ENCODE peak calls at places on chromosomes 4 and X, in four cellular contexts. One of them, this sample, is unnamed.

GRCh38 chr4:47017494-47017893 is 13.9 kb upstream of the GABRB1 start:
- DNase-seq in endodermal cell: no peak
- DNase-seq in endothelial cell of umbilical vein: no peak
- DNase-seq in prostate gland: no peak
- DNase-seq in this sample: no peak

GRCh38 chrX:38803609-38804480 is 2.6 kb downstream of the MID1IP1 start:
- DNase-seq in endothelial cell of umbilical vein: peak
- DNase-seq in endodermal cell: peak
- DNase-seq in prostate gland: peak
- DNase-seq in this sample: peak

GRCh38 chrX:124573458-124573857 is 227.1 kb downstream of the SH2D1A start:
- DNase-seq in endodermal cell: no peak
- DNase-seq in endothelial cell of umbilical vein: no peak
- DNase-seq in prostate gland: no peak
- DNase-seq in this sample: no peak

GRCh38 chrX:77434949-77435348 is 12.2 kb upstream of the FGF16 start:
- DNase-seq in endothelial cell of umbilical vein: no peak
- DNase-seq in prostate gland: no peak
- DNase-seq in endodermal cell: no peak
- DNase-seq in this sample: no peak

GRCh38 chrX:41666251-41666650 is 22.5 kb upstream of the GPR34 start:
- DNase-seq in endodermal cell: no peak
- DNase-seq in endothelial cell of umbilical vein: no peak
- DNase-seq in prostate gland: no peak
- DNase-seq in this sample: no peak

GRCh38 chrX:68083510-68083909 is 349.8 kb downstream of the OPHN1 start:
- DNase-seq in endodermal cell: no peak
- DNase-seq in prostate gland: no peak
- DNase-seq in endothelial cell of umbilical vein: no peak
- DNase-seq in this sample: no peak

GRCh38 chr4:141810038-141810701 is 173.8 kb downstream of the IL15 start:
- DNase-seq in endothelial cell of umbilical vein: no peak
- DNase-seq in endodermal cell: peak
- DNase-seq in prostate gland: no peak
- DNase-seq in this sample: no peak

GRCh38 chr4:37946503-37947179 is 13.6 kb upstream of the PTTG2 start:
- DNase-seq in endodermal cell: no peak
- DNase-seq in endothelial cell of umbilical vein: no peak
- DNase-seq in prostate gland: no peak
- DNase-seq in this sample: no peak

GRCh38 chr4:44916406-44916805 is 190.1 kb upstream of the GNPDA2 start:
- DNase-seq in prostate gland: no peak
- DNase-seq in endothelial cell of umbilical vein: no peak
- DNase-seq in endodermal cell: no peak
- DNase-seq in this sample: no peak

GRCh38 chr4:26763649-26764048 is 97.0 kb upstream of the STIM2 start:
- DNase-seq in endodermal cell: no peak
- DNase-seq in endothelial cell of umbilical vein: no peak
- DNase-seq in prostate gland: no peak
- DNase-seq in this sample: no peak

GRCh38 chr4:47278631-47279030 is 184.9 kb downstream of the COMMD8 start:
- DNase-seq in endodermal cell: no peak
- DNase-seq in endothelial cell of umbilical vein: no peak
- DNase-seq in prostate gland: no peak
- DNase-seq in this sample: no peak

GRCh38 chr4:26418850-26419249 is 71.4 kb downstream of the CCKAR start:
- DNase-seq in endothelial cell of umbilical vein: no peak
- DNase-seq in prostate gland: no peak
- DNase-seq in endodermal cell: no peak
- DNase-seq in this sample: no peak

GRCh38 chr4:26022346-26022891 is 108.4 kb downstream of the SMIM20 start:
- DNase-seq in endothelial cell of umbilical vein: peak
- DNase-seq in prostate gland: peak
- DNase-seq in endodermal cell: no peak
- DNase-seq in this sample: no peak

GRCh38 chr4:80173841-80174240 is 23.5 kb upstream of the PRDM8 start:
- DNase-seq in prostate gland: no peak
- DNase-seq in endodermal cell: no peak
- DNase-seq in endothelial cell of umbilical vein: no peak
- DNase-seq in this sample: no peak

GRCh38 chr4:78560296-78560963 is 8.9 kb downstream of the ANXA3 start:
- DNase-seq in endodermal cell: no peak
- DNase-seq in endothelial cell of umbilical vein: peak
- DNase-seq in prostate gland: no peak
- DNase-seq in this sample: no peak

GRCh38 chrX:13864264-13864663 is 47.4 kb upstream of the GPM6B start:
- DNase-seq in endodermal cell: no peak
- DNase-seq in endothelial cell of umbilical vein: no peak
- DNase-seq in prostate gland: no peak
- DNase-seq in this sample: no peak

GRCh38 chrX:7270018-7270417 is 122.1 kb upstream of the PUDP start:
- DNase-seq in endothelial cell of umbilical vein: no peak
- DNase-seq in endodermal cell: no peak
- DNase-seq in prostate gland: no peak
- DNase-seq in this sample: no peak

GRCh38 chrX:5595570-5595969 is 633.1 kb downstream of the NLGN4X start:
- DNase-seq in endodermal cell: no peak
- DNase-seq in prostate gland: no peak
- DNase-seq in endothelial cell of umbilical vein: no peak
- DNase-seq in this sample: no peak

GRCh38 chrX:81336455-81337144 is 134.7 kb downstream of the SH3BGRL start:
- DNase-seq in endothelial cell of umbilical vein: no peak
- DNase-seq in endodermal cell: no peak
- DNase-seq in prostate gland: no peak
- DNase-seq in this sample: no peak

GRCh38 chr4:19177616-19178015 is 1074.1 kb upstream of the SLIT2 start:
- DNase-seq in endothelial cell of umbilical vein: no peak
- DNase-seq in prostate gland: no peak
- DNase-seq in endodermal cell: no peak
- DNase-seq in this sample: no peak

GRCh38 chr4:123278755-123279154 is 117.8 kb upstream of the SPRY1 start:
- DNase-seq in endothelial cell of umbilical vein: no peak
- DNase-seq in endodermal cell: no peak
- DNase-seq in prostate gland: no peak
- DNase-seq in this sample: no peak

GRCh38 chrX:24026403-24026801 is 584 bp downstream of the KLHL15 start:
- DNase-seq in endothelial cell of umbilical vein: peak
- DNase-seq in endodermal cell: peak
- DNase-seq in prostate gland: no peak
- DNase-seq in this sample: no peak

GRCh38 chr4:164955107-164955805 is 22.2 kb downstream of the TRIM61 start:
- DNase-seq in endothelial cell of umbilical vein: no peak
- DNase-seq in prostate gland: no peak
- DNase-seq in endodermal cell: no peak
- DNase-seq in this sample: no peak

GRCh38 chr4:109786846-109787245 is 15.0 kb downstream of the CFI start:
- DNase-seq in endodermal cell: no peak
- DNase-seq in endothelial cell of umbilical vein: no peak
- DNase-seq in prostate gland: no peak
- DNase-seq in this sample: no peak

GRCh38 chr4:185305979-185306442 is 89.7 kb downstream of the LRP2BP start:
- DNase-seq in prostate gland: no peak
- DNase-seq in endothelial cell of umbilical vein: peak
- DNase-seq in endodermal cell: peak
- DNase-seq in this sample: no peak

GRCh38 chr4:113496698-113497097 is 264.8 kb downstream of the CAMK2D start:
- DNase-seq in endodermal cell: no peak
- DNase-seq in prostate gland: no peak
- DNase-seq in endothelial cell of umbilical vein: no peak
- DNase-seq in this sample: no peak

GRCh38 chr4:177163532-177163931 is 146.1 kb upstream of the NEIL3 start:
- DNase-seq in endothelial cell of umbilical vein: no peak
- DNase-seq in prostate gland: no peak
- DNase-seq in endodermal cell: no peak
- DNase-seq in this sample: no peak

GRCh38 chrX:155666741-155667140 is 54.0 kb upstream of the TMLHE start:
- DNase-seq in endodermal cell: no peak
- DNase-seq in endothelial cell of umbilical vein: no peak
- DNase-seq in prostate gland: no peak
- DNase-seq in this sample: no peak

GRCh38 chr4:26779674-26780073 is 81.0 kb upstream of the STIM2 start:
- DNase-seq in prostate gland: peak
- DNase-seq in endodermal cell: no peak
- DNase-seq in endothelial cell of umbilical vein: no peak
- DNase-seq in this sample: no peak

GRCh38 chrX:133698298-133698697 is 283.0 kb upstream of the GPC4 start:
- DNase-seq in prostate gland: no peak
- DNase-seq in endothelial cell of umbilical vein: no peak
- DNase-seq in endodermal cell: no peak
- DNase-seq in this sample: no peak

GRCh38 chr4:18366762-18367358 is 345.3 kb upstream of the LCORL start:
- DNase-seq in endodermal cell: peak
- DNase-seq in endothelial cell of umbilical vein: peak
- DNase-seq in prostate gland: no peak
- DNase-seq in this sample: no peak

GRCh38 chrX:44314855-44315254 is 28.6 kb downstream of the EFHC2 start:
- DNase-seq in endothelial cell of umbilical vein: no peak
- DNase-seq in prostate gland: no peak
- DNase-seq in endodermal cell: no peak
- DNase-seq in this sample: no peak

GRCh38 chr4:4384837-4385236 is 2.1 kb upstream of the NSG1 start:
- DNase-seq in endodermal cell: peak
- DNase-seq in prostate gland: no peak
- DNase-seq in endothelial cell of umbilical vein: no peak
- DNase-seq in this sample: no peak
- TF ChIP-seq CTCF in endodermal cell: peak
- TF ChIP-seq CTCF in prostate gland: peak
- TF ChIP-seq CTCF in endothelial cell of umbilical vein: peak
- TF ChIP-seq CTCF in this sample: peak

DNA sequence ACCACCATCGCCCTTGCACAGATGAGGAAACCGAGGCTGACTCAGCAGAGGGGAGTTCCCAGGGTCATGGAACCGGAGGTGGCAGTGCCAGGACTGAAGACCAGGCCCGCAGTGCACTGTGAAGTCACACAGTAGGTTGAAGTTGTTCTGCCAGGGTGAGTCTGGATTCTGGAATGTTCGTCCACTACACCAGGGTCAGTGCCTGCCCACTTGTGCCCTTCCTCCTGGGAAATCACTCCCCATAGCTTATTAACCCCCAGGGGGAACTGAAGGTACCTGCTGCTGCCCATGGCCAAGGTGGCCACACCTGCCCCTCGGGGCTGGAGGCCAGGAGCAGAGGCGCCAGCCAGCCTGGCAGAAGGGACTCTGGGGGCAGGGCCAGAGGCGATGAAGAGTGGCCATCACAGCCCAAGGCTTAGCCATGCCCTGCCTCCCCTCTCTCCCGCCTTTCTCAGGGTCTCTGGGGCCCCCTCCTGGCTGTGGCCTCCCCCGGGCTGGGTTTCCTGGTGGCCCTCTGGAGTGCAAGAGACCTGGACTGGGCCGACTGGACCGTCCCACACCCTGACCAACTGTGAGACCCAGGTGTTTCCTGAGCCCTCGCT is 15.1 kb upstream of the ABLIM2 start:
- DNase-seq in endothelial cell of umbilical vein: no peak
- DNase-seq in prostate gland: no peak
- DNase-seq in endodermal cell: peak
- DNase-seq in this sample: no peak
- TF ChIP-seq CTCF in endothelial cell of umbilical vein: no peak
- TF ChIP-seq CTCF in prostate gland: no peak
- TF ChIP-seq CTCF in endodermal cell: no peak
- TF ChIP-seq CTCF in this sample: no peak

DNA sequence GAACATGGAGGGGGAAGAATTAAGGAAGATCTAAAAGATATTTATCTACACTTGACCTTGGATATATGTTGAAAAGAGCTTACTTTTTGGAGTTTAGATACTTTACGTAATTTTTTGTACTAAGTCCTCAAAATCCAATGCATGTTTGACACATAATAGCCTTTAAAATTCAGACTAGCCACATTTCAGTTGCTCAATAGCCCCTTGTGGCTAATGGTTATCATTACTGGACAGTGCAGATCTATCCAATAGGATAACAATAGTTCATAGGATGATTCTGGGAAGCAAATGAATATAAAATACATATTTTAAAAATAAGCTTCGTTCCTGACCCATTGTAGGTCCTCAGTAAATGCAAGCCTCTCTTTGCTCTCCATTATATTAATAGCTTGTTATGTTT is 13.8 kb downstream of the AP1AR start:
- DNase-seq in endodermal cell: no peak
- DNase-seq in prostate gland: no peak
- DNase-seq in endothelial cell of umbilical vein: no peak
- DNase-seq in this sample: no peak
- TF ChIP-seq CTCF in endodermal cell: peak
- TF ChIP-seq CTCF in prostate gland: no peak
- TF ChIP-seq CTCF in endothelial cell of umbilical vein: no peak
- TF ChIP-seq CTCF in this sample: peak

GRCh38 chr4:186621959-186622553 is 66.7 kb upstream of the MTNR1A start:
- DNase-seq in prostate gland: no peak
- DNase-seq in endothelial cell of umbilical vein: no peak
- DNase-seq in endodermal cell: no peak
- DNase-seq in this sample: no peak
- TF ChIP-seq CTCF in prostate gland: no peak
- TF ChIP-seq CTCF in endothelial cell of umbilical vein: no peak
- TF ChIP-seq CTCF in endodermal cell: no peak
- TF ChIP-seq CTCF in this sample: no peak

DNA sequence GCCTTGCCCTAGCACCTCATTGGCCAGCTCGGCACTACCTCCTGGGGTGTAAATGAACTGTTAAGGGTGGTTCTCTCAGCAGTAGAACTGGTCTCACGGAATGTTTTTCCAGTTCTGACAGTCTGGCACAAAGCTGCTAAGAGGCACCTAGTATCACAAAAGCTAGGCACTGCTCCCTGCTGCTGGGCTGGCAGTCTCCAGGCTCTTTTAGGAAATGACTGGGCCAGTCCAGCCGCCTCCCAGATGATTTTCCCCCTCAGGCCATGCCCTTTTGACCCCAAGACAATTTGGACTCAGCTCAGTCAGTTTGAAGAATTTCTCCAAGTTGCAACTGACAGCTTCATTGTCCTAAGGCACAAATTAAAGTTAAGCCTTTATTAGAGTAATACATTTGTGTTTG is 8.0 kb downstream of the FRMD7 start:
- DNase-seq in prostate gland: no peak
- DNase-seq in endodermal cell: peak
- DNase-seq in endothelial cell of umbilical vein: no peak
- DNase-seq in this sample: no peak
- TF ChIP-seq CTCF in prostate gland: no peak
- TF ChIP-seq CTCF in endodermal cell: no peak
- TF ChIP-seq CTCF in endothelial cell of umbilical vein: no peak
- TF ChIP-seq CTCF in this sample: no peak

GRCh38 chr4:4888695-4889094 is 29.2 kb downstream of the MSX1 start:
- DNase-seq in prostate gland: no peak
- DNase-seq in endothelial cell of umbilical vein: no peak
- DNase-seq in endodermal cell: peak
- DNase-seq in this sample: peak
- TF ChIP-seq CTCF in prostate gland: no peak
- TF ChIP-seq CTCF in endothelial cell of umbilical vein: no peak
- TF ChIP-seq CTCF in endodermal cell: peak
- TF ChIP-seq CTCF in this sample: no peak

GRCh38 chr4:154344686-154345085 is 146.9 kb downstream of the DCHS2 start:
- DNase-seq in prostate gland: no peak
- DNase-seq in endodermal cell: peak
- DNase-seq in endothelial cell of umbilical vein: no peak
- DNase-seq in this sample: no peak
- TF ChIP-seq CTCF in prostate gland: no peak
- TF ChIP-seq CTCF in endodermal cell: peak
- TF ChIP-seq CTCF in endothelial cell of umbilical vein: no peak
- TF ChIP-seq CTCF in this sample: no peak